ENCODE peak calls at places on chromosomes 1 and 21, in eight cellular contexts. One of them, this sample, is unnamed. For H3K4me1, the result is how much of the 10 kb centered on the place peaks cover.

GRCh38 chr1:246427611-246428010 is 79.5 kb downstream of the SMYD3 start:
- DNase-seq in right lobe of liver: no peak
- DNase-seq in astrocyte: no peak
- DNase-seq in esophagus squamous epithelium: no peak
- DNase-seq in CD8-positive, alpha-beta memory T cell: no peak
- DNase-seq in heart left ventricle: no peak
- DNase-seq in lung: no peak
- DNase-seq in sigmoid colon: no peak
- DNase-seq in this sample: no peak

GRCh38 chr1:119080586-119080985 is 59.9 kb downstream of the WARS2 start:
- DNase-seq in sigmoid colon: peak
- DNase-seq in CD8-positive, alpha-beta memory T cell: no peak
- DNase-seq in lung: no peak
- DNase-seq in astrocyte: peak
- DNase-seq in right lobe of liver: no peak
- DNase-seq in esophagus squamous epithelium: no peak
- DNase-seq in heart left ventricle: no peak
- DNase-seq in this sample: no peak

GRCh38 chr1:170663011-170663410 is 920 bp upstream of the PRRX1 start:
- DNase-seq in sigmoid colon: no peak
- DNase-seq in lung: no peak
- DNase-seq in CD8-positive, alpha-beta memory T cell: no peak
- DNase-seq in astrocyte: no peak
- DNase-seq in esophagus squamous epithelium: no peak
- DNase-seq in right lobe of liver: no peak
- DNase-seq in heart left ventricle: no peak
- DNase-seq in this sample: no peak

GRCh38 chr1:205528887-205529825 is 24.7 kb downstream of the CDK18 start:
- DNase-seq in CD8-positive, alpha-beta memory T cell: peak
- DNase-seq in heart left ventricle: peak
- DNase-seq in esophagus squamous epithelium: peak
- DNase-seq in astrocyte: no peak
- DNase-seq in right lobe of liver: peak
- DNase-seq in lung: peak
- DNase-seq in sigmoid colon: peak
- DNase-seq in this sample: peak

GRCh38 chr1:23167353-23168078 is 1.1 kb downstream of the LUZP1 start:
- DNase-seq in lung: peak
- DNase-seq in heart left ventricle: peak
- DNase-seq in sigmoid colon: peak
- DNase-seq in esophagus squamous epithelium: no peak
- DNase-seq in right lobe of liver: peak
- DNase-seq in CD8-positive, alpha-beta memory T cell: peak
- DNase-seq in astrocyte: peak
- DNase-seq in this sample: peak

GRCh38 chr1:53121319-53122172 is 20.9 kb downstream of the SLC1A7 start:
- DNase-seq in lung: no peak
- DNase-seq in sigmoid colon: peak
- DNase-seq in heart left ventricle: peak
- DNase-seq in right lobe of liver: no peak
- DNase-seq in astrocyte: peak
- DNase-seq in esophagus squamous epithelium: no peak
- DNase-seq in CD8-positive, alpha-beta memory T cell: no peak
- DNase-seq in this sample: no peak

GRCh38 chr1:179124866-179125265 is 43.0 kb downstream of the TOR3A start:
- DNase-seq in heart left ventricle: no peak
- DNase-seq in astrocyte: peak
- DNase-seq in right lobe of liver: no peak
- DNase-seq in sigmoid colon: no peak
- DNase-seq in lung: no peak
- DNase-seq in CD8-positive, alpha-beta memory T cell: no peak
- DNase-seq in esophagus squamous epithelium: no peak
- DNase-seq in this sample: no peak

GRCh38 chr1:85091647-85092295 is 43.5 kb upstream of the MCOLN3 start:
- DNase-seq in sigmoid colon: no peak
- DNase-seq in CD8-positive, alpha-beta memory T cell: no peak
- DNase-seq in lung: no peak
- DNase-seq in astrocyte: no peak
- DNase-seq in right lobe of liver: no peak
- DNase-seq in esophagus squamous epithelium: no peak
- DNase-seq in heart left ventricle: no peak
- DNase-seq in this sample: no peak

GRCh38 chr1:54649130-54649898 is 7.7 kb downstream of the MROH7 start:
- DNase-seq in heart left ventricle: no peak
- DNase-seq in CD8-positive, alpha-beta memory T cell: no peak
- DNase-seq in right lobe of liver: peak
- DNase-seq in astrocyte: no peak
- DNase-seq in esophagus squamous epithelium: no peak
- DNase-seq in lung: no peak
- DNase-seq in sigmoid colon: no peak
- DNase-seq in this sample: no peak

GRCh38 chr1:76950306-76950705 is 83.0 kb downstream of the ST6GALNAC5 start:
- DNase-seq in esophagus squamous epithelium: no peak
- DNase-seq in lung: no peak
- DNase-seq in right lobe of liver: no peak
- DNase-seq in heart left ventricle: no peak
- DNase-seq in sigmoid colon: no peak
- DNase-seq in CD8-positive, alpha-beta memory T cell: no peak
- DNase-seq in astrocyte: peak
- DNase-seq in this sample: no peak

GRCh38 chr1:215568287-215568692 is 1.2 kb downstream of the KCTD3 start:
- DNase-seq in CD8-positive, alpha-beta memory T cell: no peak
- DNase-seq in sigmoid colon: peak
- DNase-seq in astrocyte: peak
- DNase-seq in lung: no peak
- DNase-seq in heart left ventricle: no peak
- DNase-seq in right lobe of liver: no peak
- DNase-seq in esophagus squamous epithelium: no peak
- DNase-seq in this sample: no peak

GRCh38 chr1:98706173-98706848 is 44.8 kb downstream of the SNX7 start:
- DNase-seq in astrocyte: peak
- DNase-seq in sigmoid colon: no peak
- DNase-seq in CD8-positive, alpha-beta memory T cell: no peak
- DNase-seq in heart left ventricle: no peak
- DNase-seq in right lobe of liver: no peak
- DNase-seq in esophagus squamous epithelium: no peak
- DNase-seq in lung: no peak
- DNase-seq in this sample: no peak

DNA sequence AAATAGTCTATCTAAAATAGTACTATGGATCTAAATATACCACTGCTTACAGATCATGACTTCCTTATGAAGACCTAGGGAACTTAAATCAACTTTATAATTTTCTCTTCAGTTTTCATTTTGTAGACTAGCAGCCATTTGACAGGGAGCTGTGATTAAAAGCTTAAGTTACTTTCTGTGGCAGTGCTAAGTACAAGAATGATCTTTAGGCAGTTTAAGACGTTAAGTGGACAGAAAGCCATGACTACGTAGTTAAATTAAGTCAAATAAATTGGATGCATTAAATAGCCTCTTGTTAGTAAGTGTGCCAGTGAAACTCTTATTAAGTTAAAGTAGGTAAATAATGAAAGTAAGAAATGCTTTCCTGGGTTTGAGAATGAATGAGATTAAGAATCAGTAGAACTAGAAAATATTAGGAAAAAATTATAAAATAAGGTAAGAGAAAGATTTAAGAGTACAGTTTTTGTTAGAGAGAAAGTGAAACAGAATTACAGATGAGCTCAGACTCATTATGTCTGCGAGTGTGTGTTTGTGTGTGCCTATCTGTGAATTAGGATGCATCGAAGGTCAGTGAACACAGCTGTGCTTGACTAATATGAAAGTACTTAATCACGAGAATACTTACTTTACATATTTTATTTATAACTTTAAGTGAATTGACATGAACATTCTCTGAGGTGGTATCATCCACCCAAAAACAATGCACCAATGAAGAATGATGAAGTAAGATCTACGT is 336.9 kb downstream of the KCNT2 start:
- DNase-seq in heart left ventricle: no peak
- DNase-seq in right lobe of liver: no peak
- DNase-seq in esophagus squamous epithelium: no peak
- DNase-seq in CD8-positive, alpha-beta memory T cell: no peak
- DNase-seq in sigmoid colon: no peak
- DNase-seq in lung: no peak
- DNase-seq in astrocyte: no peak
- DNase-seq in this sample: no peak
- H3K4me3 ChIP-seq in heart left ventricle: no peak
- H3K4me3 ChIP-seq in right lobe of liver: no peak
- H3K4me3 ChIP-seq in esophagus squamous epithelium: no peak
- H3K4me3 ChIP-seq in CD8-positive, alpha-beta memory T cell: no peak
- H3K4me3 ChIP-seq in sigmoid colon: no peak
- H3K4me3 ChIP-seq in lung: no peak
- H3K4me3 ChIP-seq in astrocyte: no peak
- H3K4me3 ChIP-seq in this sample: no peak

GRCh38 chr21:33811147-33812024 is 104.2 kb downstream of the ATP5PO start:
- DNase-seq in astrocyte: peak
- DNase-seq in esophagus squamous epithelium: no peak
- DNase-seq in heart left ventricle: no peak
- DNase-seq in right lobe of liver: no peak
- DNase-seq in CD8-positive, alpha-beta memory T cell: no peak
- DNase-seq in sigmoid colon: no peak
- DNase-seq in lung: no peak
- DNase-seq in this sample: no peak
- H3K4me1 ChIP-seq in astrocyte: under half
- H3K4me1 ChIP-seq in esophagus squamous epithelium: under half
- H3K4me1 ChIP-seq in heart left ventricle: under half
- H3K4me1 ChIP-seq in right lobe of liver: under half
- H3K4me1 ChIP-seq in CD8-positive, alpha-beta memory T cell: under half
- H3K4me1 ChIP-seq in sigmoid colon: under half
- H3K4me1 ChIP-seq in lung: under half
- H3K4me1 ChIP-seq in this sample: under half

DNA sequence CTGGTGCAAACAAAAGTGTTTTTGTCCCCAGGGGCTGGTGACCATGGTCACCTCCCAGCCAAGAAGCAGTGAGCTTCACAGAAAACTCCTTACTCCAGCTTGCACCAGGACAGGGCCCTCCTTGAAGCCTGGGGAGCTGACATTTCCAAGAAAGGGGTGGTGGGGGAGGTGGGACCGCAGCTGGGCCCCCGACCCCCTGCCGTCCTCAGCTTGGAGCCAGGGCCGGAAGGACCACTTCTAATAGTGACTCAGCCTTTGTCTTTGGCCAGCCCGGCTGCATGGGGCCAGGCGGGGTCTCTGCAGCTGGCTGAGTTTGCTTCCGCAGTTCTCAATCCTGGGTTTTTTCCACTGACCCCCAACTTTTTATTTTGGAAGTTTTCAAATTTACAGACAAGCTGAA is 136.5 kb upstream of the POU3F1 start:
- DNase-seq in sigmoid colon: no peak
- DNase-seq in esophagus squamous epithelium: no peak
- DNase-seq in CD8-positive, alpha-beta memory T cell: no peak
- DNase-seq in heart left ventricle: no peak
- DNase-seq in right lobe of liver: no peak
- DNase-seq in astrocyte: no peak
- DNase-seq in lung: no peak
- DNase-seq in this sample: no peak
- H3K27ac ChIP-seq in sigmoid colon: no peak
- H3K27ac ChIP-seq in esophagus squamous epithelium: no peak
- H3K27ac ChIP-seq in CD8-positive, alpha-beta memory T cell: no peak
- H3K27ac ChIP-seq in heart left ventricle: no peak
- H3K27ac ChIP-seq in right lobe of liver: no peak
- H3K27ac ChIP-seq in astrocyte: no peak
- H3K27ac ChIP-seq in lung: no peak
- H3K27ac ChIP-seq in this sample: no peak

DNA sequence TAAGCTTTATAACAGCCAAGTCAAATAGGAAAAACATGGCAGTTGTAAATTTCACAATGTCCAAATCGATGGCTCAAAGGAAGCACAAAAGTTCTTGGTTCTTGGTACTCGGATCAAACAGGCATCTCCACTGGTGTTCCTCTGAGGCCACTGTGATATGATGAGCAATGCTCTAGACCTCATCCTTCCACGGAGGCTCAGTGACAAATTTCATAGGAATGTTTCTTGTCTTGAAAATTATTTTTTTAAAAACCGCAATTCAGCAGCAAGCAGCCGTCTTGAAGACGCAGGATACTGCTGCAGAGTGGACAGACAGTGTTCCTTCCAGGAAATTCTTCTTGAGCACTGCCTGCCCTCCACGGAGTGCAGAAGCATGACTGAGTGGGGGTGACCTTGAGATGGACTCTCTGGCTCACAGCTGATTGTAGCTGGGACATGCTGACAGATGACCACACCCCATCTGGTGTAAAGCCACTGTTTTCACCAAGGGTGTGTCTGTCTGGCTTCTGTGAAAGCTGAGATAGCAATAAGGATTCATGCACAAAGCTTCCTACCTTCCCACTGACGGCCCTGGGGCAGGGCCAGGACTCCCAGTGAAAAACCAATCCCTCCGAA is 61.9 kb downstream of the TIAM1 start:
- DNase-seq in CD8-positive, alpha-beta memory T cell: no peak
- DNase-seq in heart left ventricle: peak
- DNase-seq in sigmoid colon: no peak
- DNase-seq in lung: no peak
- DNase-seq in right lobe of liver: no peak
- DNase-seq in astrocyte: peak
- DNase-seq in esophagus squamous epithelium: no peak
- DNase-seq in this sample: no peak
- H3K4me3 ChIP-seq in CD8-positive, alpha-beta memory T cell: no peak
- H3K4me3 ChIP-seq in heart left ventricle: no peak
- H3K4me3 ChIP-seq in sigmoid colon: no peak
- H3K4me3 ChIP-seq in lung: no peak
- H3K4me3 ChIP-seq in right lobe of liver: no peak
- H3K4me3 ChIP-seq in astrocyte: no peak
- H3K4me3 ChIP-seq in esophagus squamous epithelium: no peak
- H3K4me3 ChIP-seq in this sample: no peak

This sample was measured in pancreas.